ENCODE peak calls at places on chromosomes 7 and 10, in seven cellular contexts. X, F, L, Y, Z, Q and E are unnamed samples.

GRCh38 chr10:120741415-120741814 is 109.7 kb upstream of the WDR11 start:
- DNase-seq in X (no peak), F (no peak), L (no peak), Y (peak), Z (no peak), Q (no peak), E (no peak)

GRCh38 chr10:11018426-11018818 is 750 bp downstream of the CELF2 start:
- DNase-seq in X (no peak), F (no peak), L (no peak), Y (no peak), Z (peak), Q (no peak), E (no peak)

GRCh38 chr7:36894190-36894589 is 169.9 kb upstream of the AOAH start:
- DNase-seq in X (no peak), F (no peak), L (no peak), Y (no peak), Z (no peak), Q (no peak), E (no peak)

GRCh38 chr7:16657656-16658279 is 11.8 kb downstream of the BZW2 start:
- DNase-seq in X (no peak), F (peak), L (no peak), Y (no peak), Z (peak), Q (no peak), E (peak)

GRCh38 chr7:100118388-100119074 is 627 bp downstream of the TAF6 start:
- DNase-seq in X (no peak), F (no peak), L (no peak), Y (no peak), Z (no peak), Q (no peak), E (no peak)

GRCh38 chr10:17544465-17544864 is 72.7 kb downstream of the HACD1 start:
- DNase-seq in X (no peak), F (no peak), L (no peak), Y (no peak), Z (no peak), Q (no peak), E (no peak)

GRCh38 chr7:39624202-39624807 is 933 bp downstream of the RALA start:
- DNase-seq in X (peak), F (no peak), L (no peak), Y (no peak), Z (no peak), Q (no peak), E (peak)

GRCh38 chr7:44673324-44673723 is 66.9 kb downstream of the OGDH start:
- DNase-seq in X (no peak), F (no peak), L (no peak), Y (no peak), Z (no peak), Q (no peak), E (no peak)

GRCh38 chr10:86888585-86889381 is 68.6 kb downstream of the MMRN2 start:
- DNase-seq in X (no peak), F (peak), L (no peak), Y (no peak), Z (no peak), Q (no peak), E (no peak)

GRCh38 chr7:94400643-94401042 is 5.9 kb downstream of the COL1A2 start:
- DNase-seq in X (no peak), F (no peak), L (no peak), Y (no peak), Z (no peak), Q (no peak), E (no peak)

GRCh38 chr10:68052463-68052862 is 22.6 kb downstream of the HERC4 start:
- DNase-seq in X (no peak), F (peak), L (no peak), Y (no peak), Z (no peak), Q (no peak), E (no peak)

GRCh38 chr7:82789883-82790609 is 346.5 kb upstream of the CACNA2D1 start:
- DNase-seq in X (no peak), F (no peak), L (no peak), Y (no peak), Z (no peak), Q (no peak), E (peak)

GRCh38 chr7:17297243-17297642 is 1.2 kb upstream of the AHR start:
- DNase-seq in X (no peak), F (no peak), L (no peak), Y (no peak), Z (no peak), Q (no peak), E (no peak)

GRCh38 chr7:28178537-28178936 is 2.1 kb downstream of the JAZF1 start:
- DNase-seq in X (no peak), F (no peak), L (no peak), Y (no peak), Z (no peak), Q (no peak), E (no peak)

GRCh38 chr7:108189733-108190388 is 59.7 kb upstream of the LAMB4 start:
- DNase-seq in X (no peak), F (no peak), L (no peak), Y (no peak), Z (no peak), Q (no peak), E (no peak)

GRCh38 chr7:55502209-55502608 is 70.1 kb downstream of the VOPP1 start:
- DNase-seq in X (peak), F (no peak), L (no peak), Y (no peak), Z (no peak), Q (no peak), E (no peak)

GRCh38 chr10:81541517-81541916 is 333.5 kb upstream of the NRG3 start:
- DNase-seq in X (no peak), F (no peak), L (no peak), Y (no peak), Z (no peak), Q (no peak), E (no peak)

GRCh38 chr10:64573625-64574325 is 1052.6 kb downstream of the REEP3 start:
- DNase-seq in X (no peak), F (no peak), L (no peak), Y (peak), Z (no peak), Q (no peak), E (no peak)

GRCh38 chr10:1270906-1271305 is 214.7 kb downstream of the WDR37 start:
- DNase-seq in X (no peak), F (no peak), L (no peak), Y (no peak), Z (no peak), Q (no peak), E (no peak)

GRCh38 chr7:91228327-91228726 is 35.9 kb upstream of the FZD1 start:
- DNase-seq in X (no peak), F (no peak), L (no peak), Y (no peak), Z (no peak), Q (no peak), E (no peak)

GRCh38 chr10:87750817-87751216 is 67.2 kb downstream of the ATAD1 start:
- DNase-seq in X (no peak), F (no peak), L (no peak), Y (no peak), Z (no peak), Q (no peak), E (no peak)

GRCh38 chr10:14356921-14357320 is 26.2 kb upstream of the FRMD4A start:
- DNase-seq in X (no peak), F (peak), L (no peak), Y (no peak), Z (no peak), Q (no peak), E (no peak)

GRCh38 chr7:920351-921070 is 34.0 kb downstream of the ADAP1 start:
- DNase-seq in X (no peak), F (no peak), L (no peak), Y (peak), Z (peak), Q (no peak), E (no peak)